ENCODE peak calls at places on chromosomes 12 and 14, in seven cellular contexts. One of them, this sample, is unnamed.

GRCh38 chr12:50338920-50339319 is 55.6 kb upstream of the LIMA1 start:
- DNase-seq in cardiac fibroblast: no peak
- DNase-seq in CD4-positive, CD25-positive, alpha-beta regulatory T cell: no peak
- DNase-seq in fibroblast of lung: no peak
- DNase-seq in lower leg skin: no peak
- DNase-seq in body of pancreas: no peak
- DNase-seq in AG09309: no peak
- DNase-seq in this sample: no peak

GRCh38 chr12:115341442-115341841 is 657.5 kb upstream of the TBX3 start:
- DNase-seq in fibroblast of lung: peak; percentile 98
- DNase-seq in CD4-positive, CD25-positive, alpha-beta regulatory T cell: no peak
- DNase-seq in lower leg skin: peak; percentile 91
- DNase-seq in cardiac fibroblast: peak; percentile 100
- DNase-seq in body of pancreas: peak; percentile 48
- DNase-seq in AG09309: peak; percentile 91
- DNase-seq in this sample: peak; percentile 98

GRCh38 chr12:78387721-78388120 is 476.9 kb upstream of the SYT1 start:
- DNase-seq in fibroblast of lung: no peak
- DNase-seq in CD4-positive, CD25-positive, alpha-beta regulatory T cell: no peak
- DNase-seq in AG09309: no peak
- DNase-seq in lower leg skin: no peak
- DNase-seq in body of pancreas: no peak
- DNase-seq in cardiac fibroblast: no peak
- DNase-seq in this sample: no peak

GRCh38 chr12:92216092-92216491 is 70.4 kb upstream of the BTG1 start:
- DNase-seq in lower leg skin: no peak
- DNase-seq in cardiac fibroblast: peak; percentile 9
- DNase-seq in AG09309: no peak
- DNase-seq in CD4-positive, CD25-positive, alpha-beta regulatory T cell: no peak
- DNase-seq in fibroblast of lung: peak; percentile 20
- DNase-seq in body of pancreas: no peak
- DNase-seq in this sample: no peak

GRCh38 chr12:52132754-52133161 is 53.3 kb downstream of the SMIM41 start:
- DNase-seq in CD4-positive, CD25-positive, alpha-beta regulatory T cell: no peak
- DNase-seq in lower leg skin: no peak
- DNase-seq in cardiac fibroblast: no peak
- DNase-seq in body of pancreas: no peak
- DNase-seq in fibroblast of lung: peak; percentile 48
- DNase-seq in AG09309: peak; percentile 33
- DNase-seq in this sample: no peak

GRCh38 chr12:22700126-22700525 is 75.2 kb downstream of the ETNK1 start:
- DNase-seq in cardiac fibroblast: peak; percentile 76
- DNase-seq in CD4-positive, CD25-positive, alpha-beta regulatory T cell: no peak
- DNase-seq in fibroblast of lung: no peak
- DNase-seq in body of pancreas: no peak
- DNase-seq in lower leg skin: no peak
- DNase-seq in AG09309: no peak
- DNase-seq in this sample: no peak

GRCh38 chr12:11773889-11774677 is 124.6 kb downstream of the ETV6 start:
- DNase-seq in fibroblast of lung: no peak
- DNase-seq in body of pancreas: no peak
- DNase-seq in CD4-positive, CD25-positive, alpha-beta regulatory T cell: no peak
- DNase-seq in AG09309: no peak
- DNase-seq in cardiac fibroblast: no peak
- DNase-seq in lower leg skin: no peak
- DNase-seq in this sample: no peak

GRCh38 chr14:99189201-99189801 is 82.7 kb downstream of the BCL11B start:
- DNase-seq in CD4-positive, CD25-positive, alpha-beta regulatory T cell: peak; percentile 83
- DNase-seq in lower leg skin: no peak
- DNase-seq in body of pancreas: no peak
- DNase-seq in cardiac fibroblast: no peak
- DNase-seq in fibroblast of lung: no peak
- DNase-seq in AG09309: no peak
- DNase-seq in this sample: no peak

GRCh38 chr14:93185333-93185688 is 194 bp downstream of the LYSET start:
- DNase-seq in fibroblast of lung: no peak
- DNase-seq in AG09309: no peak
- DNase-seq in body of pancreas: no peak
- DNase-seq in lower leg skin: no peak
- DNase-seq in cardiac fibroblast: no peak
- DNase-seq in CD4-positive, CD25-positive, alpha-beta regulatory T cell: no peak
- DNase-seq in this sample: no peak

GRCh38 chr14:22334275-22334577 is 254.8 kb downstream of the DAD1 start:
- DNase-seq in CD4-positive, CD25-positive, alpha-beta regulatory T cell: no peak
- DNase-seq in cardiac fibroblast: no peak
- DNase-seq in AG09309: no peak
- DNase-seq in body of pancreas: no peak
- DNase-seq in fibroblast of lung: no peak
- DNase-seq in lower leg skin: no peak
- DNase-seq in this sample: no peak

GRCh38 chr12:93886533-93887511 is 209.6 kb downstream of the CRADD start:
- DNase-seq in CD4-positive, CD25-positive, alpha-beta regulatory T cell: no peak
- DNase-seq in AG09309: peak; percentile 94
- DNase-seq in cardiac fibroblast: no peak
- DNase-seq in body of pancreas: no peak
- DNase-seq in lower leg skin: no peak
- DNase-seq in fibroblast of lung: peak; percentile 33
- DNase-seq in this sample: peak; percentile 58

GRCh38 chr14:102297436-102298170 is 7.4 kb downstream of the MOK start:
- DNase-seq in CD4-positive, CD25-positive, alpha-beta regulatory T cell: no peak
- DNase-seq in cardiac fibroblast: no peak
- DNase-seq in fibroblast of lung: no peak
- DNase-seq in AG09309: no peak
- DNase-seq in body of pancreas: no peak
- DNase-seq in lower leg skin: no peak
- DNase-seq in this sample: no peak

GRCh38 chr14:103808403-103809001 is 38.9 kb downstream of the PPP1R13B start:
- DNase-seq in CD4-positive, CD25-positive, alpha-beta regulatory T cell: peak; percentile 67
- DNase-seq in AG09309: no peak
- DNase-seq in cardiac fibroblast: peak; percentile 79
- DNase-seq in fibroblast of lung: peak; percentile 78
- DNase-seq in body of pancreas: peak; percentile 87
- DNase-seq in lower leg skin: peak; percentile 77
- DNase-seq in this sample: peak; percentile 64

GRCh38 chr12:95182868-95183415 is 34.3 kb downstream of the FGD6 start:
- DNase-seq in CD4-positive, CD25-positive, alpha-beta regulatory T cell: no peak
- DNase-seq in cardiac fibroblast: peak; percentile 93
- DNase-seq in AG09309: peak; percentile 75
- DNase-seq in lower leg skin: no peak
- DNase-seq in body of pancreas: no peak
- DNase-seq in fibroblast of lung: no peak
- DNase-seq in this sample: peak; percentile 36

GRCh38 chr12:122874081-122874480 is 21.8 kb downstream of the VPS37B start:
- DNase-seq in AG09309: no peak
- DNase-seq in body of pancreas: no peak
- DNase-seq in fibroblast of lung: no peak
- DNase-seq in CD4-positive, CD25-positive, alpha-beta regulatory T cell: no peak
- DNase-seq in cardiac fibroblast: no peak
- DNase-seq in lower leg skin: no peak
- DNase-seq in this sample: no peak

GRCh38 chr14:104284107-104284592 is 145.8 kb downstream of the KIF26A start:
- DNase-seq in CD4-positive, CD25-positive, alpha-beta regulatory T cell: no peak
- DNase-seq in body of pancreas: no peak
- DNase-seq in AG09309: no peak
- DNase-seq in lower leg skin: no peak
- DNase-seq in fibroblast of lung: no peak
- DNase-seq in cardiac fibroblast: no peak
- DNase-seq in this sample: no peak

GRCh38 chr12:110733089-110733715 is 9.5 kb downstream of the PPP1CC start:
- DNase-seq in body of pancreas: no peak
- DNase-seq in CD4-positive, CD25-positive, alpha-beta regulatory T cell: no peak
- DNase-seq in lower leg skin: no peak
- DNase-seq in AG09309: no peak
- DNase-seq in fibroblast of lung: peak; percentile 73
- DNase-seq in cardiac fibroblast: peak; percentile 70
- DNase-seq in this sample: peak; percentile 24

GRCh38 chr12:79317184-79317847 is 373.4 kb downstream of the PAWR start:
- DNase-seq in fibroblast of lung: no peak
- DNase-seq in CD4-positive, CD25-positive, alpha-beta regulatory T cell: no peak
- DNase-seq in cardiac fibroblast: no peak
- DNase-seq in AG09309: no peak
- DNase-seq in lower leg skin: no peak
- DNase-seq in body of pancreas: no peak
- DNase-seq in this sample: no peak

GRCh38 chr12:26891704-26892103 is 46.1 kb downstream of the INTS13 start:
- DNase-seq in lower leg skin: no peak
- DNase-seq in fibroblast of lung: no peak
- DNase-seq in CD4-positive, CD25-positive, alpha-beta regulatory T cell: no peak
- DNase-seq in body of pancreas: no peak
- DNase-seq in cardiac fibroblast: no peak
- DNase-seq in AG09309: no peak
- DNase-seq in this sample: no peak

GRCh38 chr12:107992870-107993451 is 136.1 kb upstream of the WSCD2 start:
- DNase-seq in lower leg skin: no peak
- DNase-seq in body of pancreas: no peak
- DNase-seq in cardiac fibroblast: peak; percentile 13
- DNase-seq in CD4-positive, CD25-positive, alpha-beta regulatory T cell: peak; percentile 22
- DNase-seq in fibroblast of lung: peak; percentile 1
- DNase-seq in AG09309: no peak
- DNase-seq in this sample: no peak

GRCh38 chr12:52164624-52165023 is 27.2 kb downstream of the KRT80 start:
- DNase-seq in lower leg skin: no peak
- DNase-seq in body of pancreas: no peak
- DNase-seq in CD4-positive, CD25-positive, alpha-beta regulatory T cell: no peak
- DNase-seq in AG09309: no peak
- DNase-seq in fibroblast of lung: no peak
- DNase-seq in cardiac fibroblast: no peak
- DNase-seq in this sample: no peak

GRCh38 chr12:10618338-10618987 is 5.1 kb upstream of the MAGOHB start:
- DNase-seq in lower leg skin: no peak
- DNase-seq in fibroblast of lung: peak; percentile 77
- DNase-seq in cardiac fibroblast: peak; percentile 90
- DNase-seq in CD4-positive, CD25-positive, alpha-beta regulatory T cell: no peak
- DNase-seq in AG09309: peak; percentile 58
- DNase-seq in body of pancreas: no peak
- DNase-seq in this sample: peak; percentile 31

GRCh38 chr12:63095369-63095967 is 55.5 kb downstream of the AVPR1A start:
- DNase-seq in body of pancreas: no peak
- DNase-seq in AG09309: no peak
- DNase-seq in fibroblast of lung: no peak
- DNase-seq in cardiac fibroblast: no peak
- DNase-seq in CD4-positive, CD25-positive, alpha-beta regulatory T cell: no peak
- DNase-seq in lower leg skin: no peak
- DNase-seq in this sample: no peak

GRCh38 chr14:76872796-76873432 is 46.7 kb downstream of the LRRC74A start:
- DNase-seq in AG09309: no peak
- DNase-seq in body of pancreas: peak; percentile 69
- DNase-seq in fibroblast of lung: peak; percentile 47
- DNase-seq in cardiac fibroblast: peak; percentile 58
- DNase-seq in CD4-positive, CD25-positive, alpha-beta regulatory T cell: peak; percentile 57
- DNase-seq in lower leg skin: peak; percentile 50
- DNase-seq in this sample: peak; percentile 12

DNA sequence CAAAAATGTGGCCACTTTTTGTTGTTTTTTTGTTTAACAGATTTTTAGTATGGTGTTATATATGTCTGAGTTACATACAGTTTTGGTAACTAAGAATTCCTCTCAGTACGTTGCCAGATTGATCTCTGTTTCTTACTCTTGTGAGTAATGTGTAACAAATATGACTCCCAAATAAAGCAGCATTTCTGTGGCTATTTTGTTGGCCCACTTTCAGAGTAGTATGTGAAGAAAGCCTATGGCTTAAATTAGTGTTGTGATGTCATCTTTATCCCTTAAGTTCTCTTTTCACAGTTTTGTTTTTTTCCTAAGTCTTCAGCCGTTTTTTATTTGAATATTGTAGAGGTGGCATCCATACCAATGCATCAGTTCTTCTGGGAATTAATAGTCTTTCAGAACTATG is 10.7 kb downstream of the PCNX4 start:
- DNase-seq in fibroblast of lung: peak; percentile 93
- DNase-seq in cardiac fibroblast: peak; percentile 91
- DNase-seq in body of pancreas: no peak
- DNase-seq in AG09309: peak; percentile 57
- DNase-seq in lower leg skin: no peak
- DNase-seq in CD4-positive, CD25-positive, alpha-beta regulatory T cell: no peak
- DNase-seq in this sample: peak; percentile 91
- H3K4me3 ChIP-seq in fibroblast of lung: no peak overlapping the region
- H3K4me3 ChIP-seq in cardiac fibroblast: no peak overlapping the region
- H3K4me3 ChIP-seq in body of pancreas: no peak overlapping the region
- H3K4me3 ChIP-seq in AG09309: no peak overlapping the region
- H3K4me3 ChIP-seq in lower leg skin: no peak overlapping the region
- H3K4me3 ChIP-seq in CD4-positive, CD25-positive, alpha-beta regulatory T cell: no peak overlapping the region
- H3K4me3 ChIP-seq in this sample: no peak overlapping the region

DNA sequence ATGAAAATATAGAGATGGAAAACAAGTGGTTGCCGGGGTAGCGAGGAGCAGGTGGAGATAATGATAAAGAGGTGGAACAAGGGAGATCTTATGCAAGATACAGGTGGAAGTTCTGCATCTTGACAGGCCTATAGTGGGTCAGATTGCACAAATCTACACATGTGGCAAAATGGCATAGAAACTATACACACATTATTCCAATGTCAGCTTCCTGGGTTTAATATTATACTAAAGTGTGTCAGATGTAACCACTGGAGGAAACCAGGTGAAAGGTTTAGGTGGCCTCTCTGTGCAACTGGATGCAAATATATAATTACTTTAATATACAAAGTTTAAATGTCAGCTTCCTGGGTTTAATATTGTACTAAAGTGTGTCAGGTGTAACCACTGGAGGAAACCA is 1.1 kb downstream of the SLC38A4 start:
- DNase-seq in AG09309: no peak
- DNase-seq in fibroblast of lung: no peak
- DNase-seq in lower leg skin: no peak
- DNase-seq in body of pancreas: no peak
- DNase-seq in cardiac fibroblast: no peak
- DNase-seq in CD4-positive, CD25-positive, alpha-beta regulatory T cell: no peak
- DNase-seq in this sample: no peak
- H3K4me3 ChIP-seq in AG09309: no peak overlapping the region
- H3K4me3 ChIP-seq in fibroblast of lung: no peak overlapping the region
- H3K4me3 ChIP-seq in lower leg skin: no peak overlapping the region
- H3K4me3 ChIP-seq in body of pancreas: no peak overlapping the region
- H3K4me3 ChIP-seq in cardiac fibroblast: no peak overlapping the region
- H3K4me3 ChIP-seq in CD4-positive, CD25-positive, alpha-beta regulatory T cell: no peak overlapping the region
- H3K4me3 ChIP-seq in this sample: no peak overlapping the region

DNA sequence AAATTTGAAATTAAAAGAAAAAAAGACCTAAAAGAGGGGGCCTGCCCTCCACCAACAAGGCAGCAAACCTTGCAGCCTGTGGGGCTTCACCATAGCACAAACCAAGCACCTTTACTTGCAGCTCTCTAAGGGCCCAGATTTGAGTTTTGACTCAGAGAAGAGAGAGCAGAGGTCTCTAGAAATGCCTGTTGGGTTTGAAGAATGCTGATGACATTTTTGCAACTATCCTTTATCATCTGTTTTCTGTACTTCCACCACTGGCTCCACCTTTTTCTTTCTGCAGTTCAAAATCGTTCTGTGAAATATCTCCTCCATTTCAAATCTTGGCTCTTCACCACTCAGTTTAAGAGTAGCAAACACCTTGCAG is 83.8 kb upstream of the HMGA2 start:
- DNase-seq in cardiac fibroblast: no peak
- DNase-seq in fibroblast of lung: no peak
- DNase-seq in CD4-positive, CD25-positive, alpha-beta regulatory T cell: no peak
- DNase-seq in body of pancreas: no peak
- DNase-seq in lower leg skin: no peak
- DNase-seq in AG09309: no peak
- DNase-seq in this sample: no peak
- H3K4me3 ChIP-seq in cardiac fibroblast: peak overlapping the region; percentile 51
- H3K4me3 ChIP-seq in fibroblast of lung: peak overlapping the region; percentile 63
- H3K4me3 ChIP-seq in CD4-positive, CD25-positive, alpha-beta regulatory T cell: no peak overlapping the region
- H3K4me3 ChIP-seq in body of pancreas: no peak overlapping the region
- H3K4me3 ChIP-seq in lower leg skin: no peak overlapping the region
- H3K4me3 ChIP-seq in AG09309: no peak overlapping the region
- H3K4me3 ChIP-seq in this sample: no peak overlapping the region

GRCh38 chr12:3933074-3933818 is 60.0 kb upstream of the PARP11 start:
- DNase-seq in fibroblast of lung: no peak
- DNase-seq in CD4-positive, CD25-positive, alpha-beta regulatory T cell: no peak
- DNase-seq in cardiac fibroblast: no peak
- DNase-seq in body of pancreas: no peak
- DNase-seq in lower leg skin: no peak
- DNase-seq in AG09309: no peak
- DNase-seq in this sample: no peak
- H3K4me3 ChIP-seq in fibroblast of lung: no peak overlapping the region
- H3K4me3 ChIP-seq in CD4-positive, CD25-positive, alpha-beta regulatory T cell: no peak overlapping the region
- H3K4me3 ChIP-seq in cardiac fibroblast: no peak overlapping the region
- H3K4me3 ChIP-seq in body of pancreas: no peak overlapping the region
- H3K4me3 ChIP-seq in lower leg skin: no peak overlapping the region
- H3K4me3 ChIP-seq in AG09309: no peak overlapping the region
- H3K4me3 ChIP-seq in this sample: no peak overlapping the region